ENCODE peak calls at places on chromosomes 5 and 9, in four cellular contexts. Q, B, X and P are unnamed samples. For H3K27me3, the result is how much of the 10 kb centered on the place peaks cover.

GRCh38 chr5:57531333-57531732 is 48.7 kb upstream of the ACTBL2 start:
- DNase-seq in Q (no peak), B (no peak), X (no peak), P (no peak)

GRCh38 chr9:99845063-99845462 is 23.4 kb downstream of the NR4A3 start:
- DNase-seq in Q (no peak), B (no peak), X (no peak), P (no peak)

GRCh38 chr5:170811719-170812118 is 28.2 kb downstream of the GABRP start:
- DNase-seq in Q (no peak), B (no peak), X (no peak), P (no peak)

GRCh38 chr5:134581241-134581981 is 51.2 kb downstream of the SAR1B start:
- DNase-seq in Q (peak), B (no peak), X (peak), P (no peak)

GRCh38 chr9:132849168-132849831 is 28.8 kb downstream of the AK8 start:
- DNase-seq in Q (no peak), B (no peak), X (peak), P (no peak)

GRCh38 chr9:89664896-89665329 is 60.1 kb downstream of the GADD45G start:
- DNase-seq in Q (no peak), B (no peak), X (no peak), P (no peak)

GRCh38 chr5:125326114-125326513 is 579.7 kb upstream of the ZNF608 start:
- DNase-seq in Q (no peak), B (no peak), X (peak), P (peak)

GRCh38 chr5:113514263-113514590 is 733 bp downstream of the YTHDC2 start:
- DNase-seq in Q (no peak), B (peak), X (no peak), P (no peak)

GRCh38 chr5:1786621-1787471 is 12.8 kb downstream of the MRPL36 start:
- DNase-seq in Q (no peak), B (no peak), X (no peak), P (no peak)

GRCh38 chr5:142845402-142845901 is 75.3 kb downstream of the ARHGAP26 start:
- DNase-seq in Q (no peak), B (no peak), X (peak), P (peak)

GRCh38 chr5:96597441-96598020 is 64.6 kb upstream of the CAST start:
- DNase-seq in Q (no peak), B (no peak), X (no peak), P (no peak)

GRCh38 chr5:173853370-173854131 is 34.6 kb upstream of the CPEB4 start:
- DNase-seq in Q (no peak), B (no peak), X (no peak), P (no peak)

GRCh38 chr5:29853711-29854110 is 1339.8 kb upstream of the CDH6 start:
- DNase-seq in Q (no peak), B (no peak), X (no peak), P (no peak)

GRCh38 chr9:89810434-89810833 is 205.6 kb downstream of the GADD45G start:
- DNase-seq in Q (no peak), B (no peak), X (no peak), P (no peak)

GRCh38 chr9:108640211-108640610 is 215.6 kb downstream of the ACTL7B start:
- DNase-seq in Q (no peak), B (no peak), X (no peak), P (no peak)

GRCh38 chr5:1788200-1788599 is 11.4 kb downstream of the MRPL36 start:
- DNase-seq in Q (no peak), B (no peak), X (no peak), P (no peak)

GRCh38 chr9:112006361-112007020 is 109.9 kb downstream of the UGCG start:
- DNase-seq in Q (no peak), B (no peak), X (no peak), P (no peak)

GRCh38 chr5:74135033-74135432 is 505.5 kb downstream of the ENC1 start:
- DNase-seq in Q (no peak), B (no peak), X (no peak), P (no peak)

GRCh38 chr5:123036391-123037103 is at the start of gene PPIC:
- DNase-seq in Q (peak), B (peak), X (peak), P (peak)

GRCh38 chr5:39057745-39058144 is 16.5 kb downstream of the RICTOR start:
- DNase-seq in Q (no peak), B (no peak), X (no peak), P (no peak)

GRCh38 chr5:119382167-119382566 is 26.3 kb downstream of the TNFAIP8 start:
- DNase-seq in Q (no peak), B (no peak), X (no peak), P (no peak)

GRCh38 chr9:95570150-95570549 is 53.4 kb upstream of the PTCH1 start:
- DNase-seq in Q (no peak), B (no peak), X (no peak), P (no peak)

DNA sequence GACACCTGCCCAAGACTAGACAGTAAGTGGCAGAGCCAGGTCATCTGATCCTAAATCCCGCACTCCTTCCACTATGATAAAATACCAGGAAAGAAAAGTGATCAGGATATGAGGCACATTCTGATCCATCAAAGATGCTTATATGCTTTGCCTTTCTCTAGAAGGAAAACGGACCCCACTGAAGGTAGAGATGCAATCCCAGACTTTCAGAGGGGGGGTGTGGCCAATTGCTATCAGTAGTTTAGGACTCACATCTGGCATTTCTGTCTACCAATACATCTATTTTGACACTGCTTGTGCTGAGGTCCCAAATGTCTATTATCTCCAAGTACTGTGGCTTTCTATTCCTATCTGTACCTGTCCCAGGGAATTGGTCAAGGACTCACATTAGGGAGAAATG is 1.7 kb downstream of the TRIM52 start:
- DNase-seq in Q (no peak), B (no peak), X (no peak), P (no peak)
- H3K27ac ChIP-seq in Q (peak), B (no peak), X (no peak), P (peak)

GRCh38 chr5:181241393-181241975 is 2.2 kb downstream of the RACK1 start:
- DNase-seq in Q (no peak), B (no peak), X (no peak), P (no peak)

GRCh38 chr5:181245427-181246275 is 1.9 kb upstream of the RACK1 start:
- DNase-seq in Q (no peak), B (no peak), X (no peak), P (no peak)

GRCh38 chr5:181243020-181243520 is 636 bp downstream of the RACK1 start:
- DNase-seq in Q (no peak), B (no peak), X (no peak), P (no peak)

GRCh38 chr5:181242031-181242451 is 1.7 kb downstream of the RACK1 start:
- DNase-seq in Q (no peak), B (no peak), X (no peak), P (no peak)

DNA sequence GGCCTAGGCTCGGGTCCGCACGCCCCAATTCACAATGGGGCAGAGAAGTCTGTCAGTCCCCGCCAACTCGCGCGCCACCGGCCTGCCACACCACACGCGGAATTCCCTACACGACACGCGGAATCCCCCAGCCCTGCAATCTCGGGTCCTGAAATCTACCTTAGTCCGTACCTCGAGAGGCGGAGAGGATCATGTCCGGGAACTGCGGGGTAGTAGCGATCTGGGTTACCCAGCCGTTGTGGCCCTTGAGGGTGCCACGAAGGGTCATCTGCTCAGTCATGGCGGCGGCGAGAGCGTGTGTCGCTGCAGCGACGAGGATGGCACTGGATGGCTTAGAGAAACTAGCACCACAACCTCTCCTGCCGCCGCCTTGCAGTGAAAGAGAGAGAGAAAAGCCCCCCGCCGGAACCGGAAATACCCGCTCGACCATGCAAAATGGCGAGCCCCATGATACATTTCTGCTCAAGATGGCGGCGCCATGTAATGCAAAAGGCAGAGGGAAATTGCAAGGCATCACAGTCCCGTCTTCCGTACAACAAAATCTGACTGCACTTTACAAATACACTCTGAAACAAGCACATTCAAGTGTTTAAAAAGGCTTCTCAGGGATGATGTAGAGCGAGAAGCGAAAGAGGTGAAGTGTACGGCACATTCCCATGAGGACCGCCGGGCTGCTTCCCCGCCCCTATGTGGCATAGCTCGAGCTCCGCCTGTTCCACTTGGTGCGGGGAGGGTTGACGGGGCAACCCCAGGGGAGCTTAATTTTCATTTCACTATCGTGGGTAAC is at the start of gene RACK1:
- DNase-seq in Q (peak), B (peak), X (peak), P (peak)
- H3K27me3 ChIP-seq in Q (under half), B (under half), X (under half), P (under half)

GRCh38 chr5:177523711-177524538 is 7.2 kb upstream of the DDX41 start:
- DNase-seq in Q (no peak), B (no peak), X (peak), P (no peak)

GRCh38 chr5:177520271-177520670 is 3.5 kb upstream of the DDX41 start:
- DNase-seq in Q (no peak), B (no peak), X (no peak), P (no peak)

GRCh38 chr5:177524539-177524900 is 7.8 kb upstream of the DDX41 start:
- DNase-seq in Q (no peak), B (no peak), X (peak), P (no peak)

GRCh38 chr5:177519463-177520235 is 2.9 kb upstream of the DDX41 start:
- DNase-seq in Q (no peak), B (no peak), X (no peak), P (no peak)

GRCh38 chr5:177520906-177521513 is 4.2 kb upstream of the DDX41 start:
- DNase-seq in Q (no peak), B (no peak), X (no peak), P (no peak)
- H3K27ac ChIP-seq in Q (peak), B (no peak), X (no peak), P (no peak)

GRCh38 chr5:145911164-145911563 is 25.2 kb upstream of the SH3RF2 start:
- DNase-seq in Q (no peak), B (no peak), X (no peak), P (no peak)
- H3K27me3 ChIP-seq in Q (under half), B (under half), X (under half), P (under half)

DNA sequence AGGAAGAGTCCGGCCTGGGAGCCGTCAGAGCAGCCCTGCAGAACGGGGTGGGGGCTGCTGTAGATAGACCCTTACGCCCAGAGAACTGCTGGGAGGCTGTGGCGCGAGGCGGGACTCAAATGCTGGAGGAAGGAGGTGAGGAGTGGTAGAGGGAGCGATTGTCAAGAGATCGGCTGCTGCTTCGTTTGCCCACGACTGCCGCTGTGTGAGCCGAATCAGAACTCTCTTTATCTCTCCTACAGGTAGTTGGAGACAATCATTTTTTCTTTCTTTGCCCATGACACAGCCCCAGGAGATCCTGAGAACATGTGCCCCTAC is 446 bp downstream of the ZNF79 start:
- DNase-seq in Q (peak), B (no peak), X (no peak), P (no peak)
- H3K27ac ChIP-seq in Q (peak), B (no peak), X (peak), P (peak)

GRCh38 chr5:132655821-132656773 is 1.9 kb upstream of the IL13 start:
- DNase-seq in Q (no peak), B (peak), X (no peak), P (no peak)
- H3K27me3 ChIP-seq in Q (under half), B (under half), X (half or more), P (under half)

DNA sequence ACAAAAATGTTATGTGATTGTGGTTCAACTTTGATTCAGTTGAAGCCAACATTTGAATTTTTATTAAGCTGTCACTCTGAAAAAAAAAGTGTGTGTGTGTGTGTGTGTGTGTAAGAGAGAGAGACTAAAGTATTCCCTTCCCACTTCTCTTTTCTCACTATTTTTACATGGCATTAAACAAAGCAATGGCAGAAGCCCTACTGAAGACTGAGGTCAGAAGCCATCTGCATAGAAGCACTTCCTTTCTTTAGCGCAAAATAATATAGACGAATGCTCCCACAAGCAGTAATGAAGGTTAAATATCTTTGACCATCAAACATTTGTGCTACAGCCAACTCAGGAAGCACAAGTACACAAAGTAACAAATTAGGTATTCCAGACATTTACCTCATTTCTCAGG is 540.5 kb downstream of the KCTD16 start:
- DNase-seq in Q (no peak), B (no peak), X (no peak), P (no peak)
- H3K27ac ChIP-seq in Q (no peak), B (no peak), X (no peak), P (no peak)